ENCODE peak calls at places on chromosome 22, in nine cellular contexts. T is tibial artery; I is transverse colon; B is caudate nucleus; C is neuronal stem cell; Y is effector memory CD4-positive, alpha-beta T cell; Q is SK-N-SH; S is CD4-positive, alpha-beta memory T cell; O is endodermal cell. L is an unnamed sample.

GRCh38 chr22:29071261-29072045 is 1.4 kb upstream of the KREMEN1 start:
- DNase-seq in T (no peak), I (peak), B (no peak), C (peak), Y (no peak), Q (no peak), S (no peak), O (peak), L (no peak)

GRCh38 chr22:23182289-23183106 is 2.2 kb downstream of the BCR start:
- DNase-seq in T (no peak), I (no peak), B (no peak), C (no peak), Y (no peak), Q (no peak), S (peak), O (peak), L (no peak)

GRCh38 chr22:36339171-36340065 is 48.3 kb downstream of the MYH9 start:
- DNase-seq in T (no peak), I (no peak), B (no peak), C (no peak), Y (no peak), Q (no peak), S (no peak), O (no peak), L (no peak)

GRCh38 chr22:27348634-27349033 is 452.9 kb downstream of the MN1 start:
- DNase-seq in T (no peak), I (no peak), B (no peak), C (no peak), Y (no peak), Q (no peak), S (no peak), O (no peak), L (no peak)

GRCh38 chr22:47918276-47918928 is 1156.0 kb downstream of the TBC1D22A start:
- DNase-seq in T (no peak), I (peak), B (no peak), C (no peak), Y (no peak), Q (no peak), S (no peak), O (no peak), L (no peak)

GRCh38 chr22:24751518-24751917 is 23.0 kb downstream of the PIWIL3 start:
- DNase-seq in T (no peak), I (no peak), B (no peak), C (no peak), Y (no peak), Q (no peak), S (no peak), O (no peak), L (no peak)

GRCh38 chr22:50063589-50064393 is 5.7 kb upstream of the TTLL8 start:
- DNase-seq in T (no peak), I (no peak), B (no peak), C (no peak), Y (no peak), Q (no peak), S (no peak), O (no peak), L (no peak)

GRCh38 chr22:48659393-48659792 is 1168.3 kb downstream of the BRD1 start:
- DNase-seq in T (no peak), I (no peak), B (no peak), C (no peak), Y (no peak), Q (no peak), S (no peak), O (no peak), L (no peak)

GRCh38 chr22:48369789-48370507 is 1457.7 kb downstream of the BRD1 start:
- DNase-seq in T (peak), I (peak), B (no peak), C (no peak), Y (no peak), Q (no peak), S (no peak), O (peak), L (no peak)

GRCh38 chr22:49880281-49880680 is 26.6 kb downstream of the ZBED4 start:
- DNase-seq in T (no peak), I (peak), B (no peak), C (no peak), Y (no peak), Q (no peak), S (no peak), O (no peak), L (no peak)

GRCh38 chr22:17917490-17917983 is 106.8 kb downstream of the MICAL3 start:
- DNase-seq in T (no peak), I (peak), B (no peak), C (no peak), Y (no peak), Q (no peak), S (no peak), O (no peak), L (no peak)

GRCh38 chr22:27718186-27719032 is 83.1 kb downstream of the MN1 start:
- DNase-seq in T (peak), I (peak), B (peak), C (no peak), Y (no peak), Q (peak), S (no peak), O (peak), L (peak)

GRCh38 chr22:23144926-23145906 is at the start of gene RAB36:
- DNase-seq in T (peak), I (peak), B (peak), C (peak), Y (peak), Q (peak), S (peak), O (peak), L (peak)

GRCh38 chr22:28181332-28181731 is 262.3 kb upstream of the PITPNB start:
- DNase-seq in T (no peak), I (no peak), B (no peak), C (no peak), Y (no peak), Q (no peak), S (no peak), O (no peak), L (no peak)

GRCh38 chr22:47328550-47329243 is 566.2 kb downstream of the TBC1D22A start:
- DNase-seq in T (no peak), I (no peak), B (no peak), C (no peak), Y (no peak), Q (peak), S (no peak), O (no peak), L (no peak)

GRCh38 chr22:29470159-29470855 is 9.7 kb upstream of the NEFH start:
- DNase-seq in T (no peak), I (peak), B (peak), C (peak), Y (peak), Q (peak), S (peak), O (peak), L (peak)

GRCh38 chr22:29477919-29478318 is 2.1 kb upstream of the NEFH start:
- DNase-seq in T (no peak), I (no peak), B (no peak), C (no peak), Y (no peak), Q (peak), S (no peak), O (no peak), L (no peak)

GRCh38 chr22:41574847-41575381 is 14.1 kb downstream of the CSDC2 start:
- DNase-seq in T (peak), I (peak), B (no peak), C (no peak), Y (no peak), Q (no peak), S (no peak), O (no peak), L (peak)

GRCh38 chr22:29167032-29167911 is 38.4 kb upstream of the EMID1 start:
- DNase-seq in T (peak), I (no peak), B (no peak), C (no peak), Y (peak), Q (no peak), S (peak), O (peak), L (no peak)

GRCh38 chr22:50399751-50400331 is 56.7 kb downstream of the PPP6R2 start:
- DNase-seq in T (no peak), I (peak), B (no peak), C (peak), Y (no peak), Q (peak), S (no peak), O (peak), L (no peak)

GRCh38 chr22:28344893-28345292 is 334.7 kb downstream of the TTC28 start:
- DNase-seq in T (no peak), I (no peak), B (no peak), C (no peak), Y (no peak), Q (no peak), S (no peak), O (no peak), L (no peak)

GRCh38 chr22:39278040-39278439 is 33.3 kb upstream of the PDGFB start:
- DNase-seq in T (no peak), I (no peak), B (no peak), C (no peak), Y (no peak), Q (no peak), S (no peak), O (no peak), L (no peak)

GRCh38 chr22:29813126-29813525 is 24.9 kb downstream of the ASCC2 start:
- DNase-seq in T (no peak), I (no peak), B (no peak), C (no peak), Y (no peak), Q (no peak), S (no peak), O (no peak), L (no peak)

DNA sequence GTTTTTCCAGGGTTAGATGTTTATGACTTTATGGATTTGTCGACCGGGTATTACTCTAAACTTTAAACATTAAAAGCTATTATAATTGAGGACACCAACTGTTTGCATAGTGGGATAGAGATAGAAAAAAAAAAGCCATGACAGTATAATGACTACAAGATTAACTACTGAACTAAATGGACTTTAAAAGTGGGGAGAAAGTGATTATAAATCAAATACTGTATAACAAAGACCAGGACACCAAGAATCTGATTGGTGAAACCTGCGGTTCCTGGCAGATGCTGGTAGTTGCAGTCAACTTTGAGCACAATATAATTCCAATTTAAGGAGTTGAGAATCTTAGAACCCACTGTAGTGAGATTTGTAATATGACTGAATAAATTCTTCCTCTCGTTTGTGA is 2.5 kb downstream of the CRKL start:
- DNase-seq in T (no peak), I (no peak), B (no peak), C (no peak), Y (no peak), Q (no peak), S (no peak), O (no peak), L (no peak)
- H3K27ac ChIP-seq in T (peak), I (peak), B (no peak), C (no peak), Y (no peak), Q (peak), S (peak), O (no peak), L (no peak)

DNA sequence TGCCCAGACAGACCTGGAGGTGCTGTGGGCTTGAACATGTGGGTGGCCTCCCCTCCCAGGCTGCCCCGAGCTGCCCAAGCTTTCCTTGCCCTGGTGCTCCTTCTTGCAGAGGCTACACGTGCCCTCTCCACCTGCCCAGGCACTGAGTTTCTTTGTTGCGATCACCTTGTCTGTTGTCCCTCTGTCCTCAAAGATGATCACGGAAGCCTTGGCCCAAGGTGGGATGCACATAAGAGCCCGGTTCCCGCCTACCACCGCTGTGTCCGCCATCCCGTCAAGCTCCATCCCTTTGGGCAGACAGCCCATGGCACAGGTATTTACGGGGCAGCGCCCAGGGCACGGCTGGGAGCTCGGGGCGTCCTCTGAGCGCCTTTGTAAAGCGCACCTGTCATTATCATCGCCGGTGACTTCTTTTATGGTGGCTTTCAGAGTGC is 67.5 kb downstream of the MED15 start:
- DNase-seq in T (no peak), I (peak), B (no peak), C (no peak), Y (no peak), Q (no peak), S (no peak), O (no peak), L (no peak)
- H3K27ac ChIP-seq in T (no peak), I (no peak), B (no peak), C (no peak), Y (no peak), Q (no peak), S (no peak), O (no peak), L (no peak)

GRCh38 chr22:31750365-31751284 is 693 bp upstream of the PRR14L start:
- DNase-seq in T (no peak), I (no peak), B (no peak), C (no peak), Y (no peak), Q (no peak), S (no peak), O (no peak), L (no peak)
- H3K27ac ChIP-seq in T (peak), I (peak), B (peak), C (no peak), Y (peak), Q (peak), S (peak), O (no peak), L (peak)

GRCh38 chr22:45413368-45414211 is at the start of the genes RIBC2 and SMC1B:
- DNase-seq in T (peak), I (peak), B (peak), C (peak), Y (peak), Q (no peak), S (peak), O (peak), L (peak)
- H3K27ac ChIP-seq in T (no peak), I (peak), B (no peak), C (no peak), Y (peak), Q (no peak), S (peak), O (peak), L (no peak)

DNA sequence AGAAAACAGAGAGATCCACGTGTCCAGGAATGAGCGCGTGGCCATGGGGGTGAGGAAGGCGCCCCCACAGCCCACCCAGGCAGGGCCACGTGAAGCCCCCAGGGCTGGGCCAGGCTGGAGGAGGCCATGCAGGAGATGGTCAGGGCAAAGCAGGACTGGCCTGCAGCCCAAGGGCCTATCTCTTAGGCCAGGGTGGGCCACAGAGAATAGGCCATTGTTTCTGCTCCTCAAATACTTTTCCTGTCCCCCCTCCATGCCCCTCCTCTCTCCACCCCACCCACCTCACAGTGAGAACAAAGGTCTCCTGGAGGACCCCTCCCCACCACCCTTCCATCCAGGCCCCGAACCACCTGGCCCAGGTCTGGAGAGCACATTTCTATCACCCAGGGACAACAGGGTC is 8.3 kb upstream of the CDC42EP1 start:
- DNase-seq in T (no peak), I (no peak), B (no peak), C (no peak), Y (no peak), Q (peak), S (no peak), O (no peak), L (no peak)
- H3K27ac ChIP-seq in T (peak), I (peak), B (peak), C (peak), Y (no peak), Q (no peak), S (no peak), O (peak), L (peak)

GRCh38 chr22:19479358-19480172 is at the start of gene CDC45:
- DNase-seq in T (peak), I (peak), B (peak), C (peak), Y (peak), Q (peak), S (peak), O (peak), L (peak)
- H3K27ac ChIP-seq in T (peak), I (peak), B (peak), C (peak), Y (peak), Q (peak), S (peak), O (peak), L (peak)

L was measured in right atrium auricular region.